ENCODE peak calls at places on chromosomes 11 and 22, in ten cellular contexts. N, L, J, V, X, P, R, C, K and Y are unnamed samples.

GRCh38 chr11:34358258-34358665 is 452 bp upstream of the ABTB2 start:
- DNase-seq in N (peak; percentile 61), L (no peak), J (no peak), V (peak; percentile 63), X (peak; percentile 33), P (peak; percentile 37), R (peak; percentile 50), C (peak; percentile 60), K (peak; percentile 80), Y (no peak)

GRCh38 chr22:25822344-25822743 is 80.4 kb downstream of the MYO18B start:
- DNase-seq in N (no peak), L (no peak), J (no peak), V (no peak), X (no peak), P (no peak), R (no peak), C (no peak), K (no peak), Y (no peak)

GRCh38 chr11:36079911-36080310 is 136.0 kb downstream of the LDLRAD3 start:
- DNase-seq in N (no peak), L (no peak), J (no peak), V (no peak), X (no peak), P (no peak), R (no peak), C (no peak), K (no peak), Y (no peak)

GRCh38 chr11:75280770-75281468 is 40.3 kb downstream of the TPBGL start:
- DNase-seq in N (no peak), L (no peak), J (no peak), V (no peak), X (no peak), P (no peak), R (no peak), C (no peak), K (peak; percentile 25), Y (no peak)

GRCh38 chr11:120633630-120634374 is 122.3 kb downstream of the GRIK4 start:
- DNase-seq in N (no peak), L (no peak), J (no peak), V (no peak), X (no peak), P (no peak), R (no peak), C (no peak), K (no peak), Y (no peak)

GRCh38 chr11:96307748-96308133 is 35.3 kb downstream of the MAML2 start:
- DNase-seq in N (peak; percentile 94), L (no peak), J (peak; percentile 59), V (peak; percentile 91), X (no peak), P (peak; percentile 87), R (no peak), C (no peak), K (no peak), Y (no peak)

GRCh38 chr11:47998733-47999359 is 18.5 kb downstream of the PTPRJ start:
- DNase-seq in N (no peak), L (no peak), J (peak; percentile 81), V (no peak), X (no peak), P (peak; percentile 24), R (no peak), C (no peak), K (no peak), Y (no peak)

GRCh38 chr22:29994027-29994715 is 86.1 kb upstream of the HORMAD2 start:
- DNase-seq in N (peak; percentile 56), L (no peak), J (peak; percentile 71), V (peak; percentile 95), X (no peak), P (peak; percentile 71), R (no peak), C (peak; percentile 33), K (no peak), Y (peak; percentile 74)

GRCh38 chr11:61683961-61684869 is 4.0 kb downstream of the DAGLA start:
- DNase-seq in N (peak; percentile 44), L (no peak), J (no peak), V (no peak), X (no peak), P (no peak), R (no peak), C (no peak), K (no peak), Y (no peak)

GRCh38 chr11:23727821-23728220 is 769.0 kb upstream of the LUZP2 start:
- DNase-seq in N (peak; percentile 46), L (no peak), J (peak; percentile 34), V (peak; percentile 88), X (no peak), P (peak; percentile 4), R (no peak), C (no peak), K (no peak), Y (peak; percentile 77)

GRCh38 chr11:128235958-128236357 is 351.4 kb downstream of the ETS1 start:
- DNase-seq in N (peak; percentile 8), L (no peak), J (no peak), V (no peak), X (no peak), P (no peak), R (no peak), C (no peak), K (no peak), Y (peak; percentile 37)

GRCh38 chr11:103844327-103845215 is 191.9 kb upstream of the DDI1 start:
- DNase-seq in N (no peak), L (no peak), J (no peak), V (no peak), X (no peak), P (no peak), R (peak; percentile 25), C (no peak), K (no peak), Y (no peak)

GRCh38 chr11:24496728-24497396 is at the start of gene LUZP2:
- DNase-seq in N (peak; percentile 29), L (no peak), J (no peak), V (peak; percentile 28), X (no peak), P (peak; percentile 1), R (no peak), C (no peak), K (no peak), Y (no peak)

DNA sequence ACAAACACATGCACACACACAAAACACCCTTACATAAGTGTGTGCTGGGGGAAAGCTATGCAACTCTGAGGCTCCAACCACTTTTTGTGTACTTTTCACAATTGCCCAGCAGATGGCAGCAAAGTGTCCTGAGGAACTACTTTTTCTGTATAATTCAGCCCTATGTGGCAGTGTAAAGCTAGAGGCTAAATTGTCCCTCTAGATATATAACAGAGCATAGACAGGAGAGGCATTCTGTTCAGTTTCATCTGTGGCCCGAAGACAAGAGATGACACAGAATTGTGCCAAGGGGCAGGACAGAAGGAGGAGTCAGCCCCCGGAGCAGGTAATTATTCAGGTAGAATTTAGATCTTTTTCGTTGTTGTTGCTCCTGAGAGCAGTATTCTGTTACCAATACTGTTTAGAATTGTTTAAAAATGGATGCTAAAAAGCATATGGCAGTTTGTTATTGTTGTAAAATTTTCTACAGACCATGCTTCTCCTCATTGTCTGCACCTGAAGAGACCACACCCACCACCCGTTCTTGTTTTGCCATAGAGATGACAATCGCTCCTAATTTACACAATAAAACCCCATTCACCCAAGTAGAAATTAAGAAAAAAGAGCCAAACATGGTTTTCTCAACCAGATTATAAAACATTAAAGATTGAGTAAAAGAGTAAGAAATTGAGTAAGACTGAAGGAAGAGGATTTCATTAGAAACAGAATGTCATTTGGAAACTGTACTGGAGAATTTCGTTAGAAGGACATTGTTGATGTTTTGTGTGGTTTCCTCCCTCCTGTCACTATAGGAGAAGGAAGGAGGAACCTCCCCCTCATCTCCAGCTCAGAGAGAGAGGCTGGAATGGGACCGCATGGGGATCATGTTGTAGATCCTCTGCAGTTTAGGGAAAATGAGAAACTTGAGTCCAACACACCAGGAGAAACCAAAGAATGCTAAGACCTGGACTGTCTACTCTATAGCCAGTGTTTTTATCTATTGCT is 14.5 kb upstream of the MS4A7 start:
- DNase-seq in N (peak; percentile 40), L (peak; percentile 47), J (peak; percentile 5), V (peak; percentile 57), X (peak; percentile 79), P (peak; percentile 47), R (peak; percentile 46), C (peak; percentile 83), K (no peak), Y (no peak)
- H3K4me3 ChIP-seq in N (no peak overlapping the region), L (no peak overlapping the region), J (no peak overlapping the region), V (no peak overlapping the region), X (no peak overlapping the region), P (no peak overlapping the region), R (peak overlapping the region; percentile 37), C (no peak overlapping the region), K (no peak overlapping the region), Y (no peak overlapping the region)

GRCh38 chr11:46489668-46490560 is 98.3 kb upstream of the CHRM4 start:
- DNase-seq in N (peak; percentile 67), L (peak; percentile 13), J (no peak), V (peak; percentile 61), X (no peak), P (peak; percentile 43), R (peak; percentile 23), C (peak; percentile 17), K (no peak), Y (peak; percentile 26)
- TF ChIP-seq CTCF in N (peak; percentile 83), L (peak; percentile 61), J (peak; percentile 72), V (peak; percentile 63), X (no peak), P (peak; percentile 58), R (peak; percentile 69), C (peak; percentile 60), K (no peak), Y (peak; percentile 81)

DNA sequence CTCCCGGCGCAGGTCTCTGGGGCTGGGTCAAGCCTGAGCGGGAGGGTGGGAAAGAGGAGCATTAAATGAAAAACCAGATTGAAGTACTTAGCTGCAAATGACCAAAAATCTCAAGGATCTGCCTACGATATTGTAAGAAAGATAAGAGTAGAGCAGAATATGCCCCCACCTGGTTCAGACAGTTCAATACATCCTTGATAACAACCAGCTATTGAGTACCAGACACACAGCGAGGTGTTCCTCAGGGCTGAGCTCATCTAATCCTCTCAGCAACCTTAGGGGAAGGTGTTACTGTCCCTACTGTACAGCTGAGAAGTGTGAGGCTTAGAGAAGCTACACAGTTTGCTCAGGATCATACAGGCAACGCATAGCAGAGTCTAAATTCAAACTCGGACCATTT is 27.4 kb upstream of the HMGXB4 start:
- DNase-seq in N (no peak), L (no peak), J (no peak), V (no peak), X (no peak), P (no peak), R (no peak), C (no peak), K (no peak), Y (no peak)
- H3K4me3 ChIP-seq in N (no peak overlapping the region), L (no peak overlapping the region), J (no peak overlapping the region), V (no peak overlapping the region), X (no peak overlapping the region), P (no peak overlapping the region), R (no peak overlapping the region), C (no peak overlapping the region), K (no peak overlapping the region), Y (no peak overlapping the region)

DNA sequence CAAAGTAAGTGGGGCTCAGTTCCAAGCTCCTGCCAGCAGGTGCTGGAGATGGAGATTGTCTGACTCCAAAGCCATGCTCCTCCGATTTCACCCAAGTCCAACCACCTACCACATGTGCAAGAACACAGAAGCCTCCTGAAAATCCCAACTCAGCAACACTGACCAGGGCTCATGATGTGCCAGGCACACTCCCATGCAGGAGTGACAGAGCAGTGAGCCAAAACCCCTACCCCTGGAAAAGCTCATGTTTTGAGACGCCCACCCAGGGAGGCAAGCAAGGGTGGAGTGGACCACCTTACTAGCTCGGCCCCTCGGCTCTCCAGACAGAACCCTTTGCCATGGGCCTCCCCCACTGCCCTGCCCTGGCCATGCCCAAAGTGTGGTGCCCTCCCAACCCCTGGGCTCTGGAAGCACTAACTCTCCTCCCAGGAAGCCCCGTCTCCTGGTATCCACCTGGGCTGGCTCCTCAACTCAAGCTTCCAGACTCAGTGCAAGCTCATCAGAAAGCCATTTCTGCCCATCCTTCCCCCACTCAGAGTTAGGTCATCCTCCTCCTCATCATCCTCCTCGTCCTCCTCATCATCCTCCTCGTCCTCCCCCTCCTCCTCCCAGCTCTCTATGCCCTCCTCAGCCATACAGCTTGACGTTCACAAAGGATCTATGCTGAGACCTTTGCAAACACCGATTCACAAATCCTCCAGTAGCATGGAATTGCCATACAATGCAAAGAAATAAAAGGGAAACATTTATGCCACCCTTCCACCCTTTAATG is 154.9 kb downstream of the MPPED1 start:
- DNase-seq in N (no peak), L (no peak), J (no peak), V (no peak), X (no peak), P (no peak), R (no peak), C (no peak), K (no peak), Y (no peak)
- TF ChIP-seq CTCF in N (no peak), L (no peak), J (no peak), V (no peak), X (no peak), P (no peak), R (no peak), C (no peak), K (no peak), Y (no peak)